ENCODE peak calls at places on chromosomes 7 and 10, in seven cellular contexts. N, J, R, L, W, S and V are unnamed samples.

GRCh38 chr10:49748006-49748405 is 14.1 kb downstream of the OGDHL start:
- DNase-seq in L (no peak), S (no peak), R (no peak), N (no peak), J (peak), W (no peak), V (no peak)

GRCh38 chr7:155193716-155194115 is 104.0 kb upstream of the INSIG1 start:
- DNase-seq in N (peak), R (no peak), J (no peak), W (no peak), L (no peak), S (no peak), V (no peak)

GRCh38 chr10:30219977-30220751 is 128.9 kb downstream of the MTPAP start:
- DNase-seq in R (no peak), W (no peak), L (no peak), J (no peak), N (no peak), S (no peak), V (no peak)

GRCh38 chr7:138565451-138566114 is 105.5 kb downstream of the TRIM24 start:
- DNase-seq in N (no peak), W (no peak), J (no peak), S (no peak), L (no peak), R (no peak), V (no peak)

GRCh38 chr7:136303162-136303561 is 326.0 kb upstream of the MTPN start:
- DNase-seq in J (no peak), W (no peak), L (no peak), S (no peak), R (no peak), N (no peak), V (no peak)

GRCh38 chr10:124683816-124684215 is 60.4 kb downstream of the FAM53B start:
- DNase-seq in J (no peak), W (no peak), L (no peak), N (no peak), S (no peak), R (no peak), V (no peak)

GRCh38 chr7:4702961-4703512 is 20.9 kb downstream of the FOXK1 start:
- DNase-seq in N (no peak), S (no peak), J (peak), R (no peak), W (no peak), L (no peak), V (no peak)

GRCh38 chr10:68560916-68561691 is 967 bp downstream of the TET1 start:
- DNase-seq in N (no peak), R (no peak), S (no peak), L (no peak), W (no peak), J (peak), V (no peak)

GRCh38 chr10:42975558-42976352 is 101.1 kb upstream of the RET start:
- DNase-seq in W (peak), L (no peak), S (no peak), J (peak), R (no peak), N (no peak), V (no peak)

GRCh38 chr7:136142583-136142982 is 165.4 kb upstream of the MTPN start:
- DNase-seq in J (no peak), S (no peak), R (no peak), L (no peak), W (no peak), N (no peak), V (no peak)

GRCh38 chr10:17476073-17476472 is 21.7 kb upstream of the ST8SIA6 start:
- DNase-seq in J (no peak), W (no peak), N (no peak), S (no peak), L (no peak), R (no peak), V (no peak)

GRCh38 chr7:45143616-45144015 is 14.0 kb upstream of the RAMP3 start:
- DNase-seq in R (no peak), W (no peak), J (no peak), S (no peak), L (no peak), N (no peak), V (no peak)

GRCh38 chr10:68957654-68958053 is 1.7 kb downstream of the DDX21 start:
- DNase-seq in R (no peak), W (no peak), N (no peak), L (no peak), J (no peak), S (no peak), V (no peak)

GRCh38 chr7:55279080-55279845 is 85.9 kb upstream of the LANCL2 start:
- DNase-seq in W (no peak), N (no peak), L (no peak), J (no peak), S (no peak), R (no peak), V (no peak)

GRCh38 chr7:7992502-7992901 is 23.9 kb downstream of the GLCCI1 start:
- DNase-seq in N (no peak), W (no peak), S (no peak), L (no peak), R (no peak), J (no peak), V (no peak)

GRCh38 chr7:128032605-128033235 is 1.5 kb upstream of the LRRC4 start:
- DNase-seq in S (no peak), W (peak), N (no peak), J (no peak), R (no peak), L (no peak), V (no peak)

GRCh38 chr10:4407783-4408182 is 418.2 kb upstream of the AKR1E2 start:
- DNase-seq in N (no peak), R (peak), L (no peak), S (no peak), J (no peak), W (no peak), V (no peak)

GRCh38 chr10:28928484-28928883 is 251.2 kb downstream of the BAMBI start:
- DNase-seq in R (peak), N (no peak), S (no peak), W (no peak), L (no peak), J (no peak), V (no peak)

GRCh38 chr10:59387951-59388431 is 25.6 kb upstream of the FAM13C start:
- DNase-seq in W (no peak), J (no peak), R (peak), L (no peak), S (peak), N (no peak), V (no peak)

GRCh38 chr7:26948617-26949118 is 84.3 kb upstream of the SKAP2 start:
- DNase-seq in R (no peak), J (peak), N (no peak), W (no peak), S (no peak), L (no peak), V (no peak)